ENCODE peak calls at places on chromosome 1, in nine cellular contexts. One of them, this sample, is unnamed.

GRCh38 chr1:182283746-182284544 is 107.6 kb downstream of the GLUL start:
- DNase-seq in sigmoid colon: no peak
- DNase-seq in esophagus squamous epithelium: no peak
- DNase-seq in MM.1S: no peak
- DNase-seq in GM23248: no peak
- DNase-seq in Karpas-422: no peak
- DNase-seq in SJCRH30: no peak
- DNase-seq in transverse colon: no peak
- DNase-seq in OCI-LY7: no peak
- DNase-seq in this sample: no peak

GRCh38 chr1:152630596-152630995 is 7.7 kb upstream of the LCE3A start:
- DNase-seq in transverse colon: no peak
- DNase-seq in GM23248: no peak
- DNase-seq in esophagus squamous epithelium: no peak
- DNase-seq in sigmoid colon: no peak
- DNase-seq in MM.1S: no peak
- DNase-seq in SJCRH30: no peak
- DNase-seq in OCI-LY7: no peak
- DNase-seq in Karpas-422: no peak
- DNase-seq in this sample: no peak

GRCh38 chr1:164853146-164853545 is 294.2 kb downstream of the PBX1 start:
- DNase-seq in OCI-LY7: no peak
- DNase-seq in SJCRH30: peak; percentile 87
- DNase-seq in esophagus squamous epithelium: no peak
- DNase-seq in Karpas-422: no peak
- DNase-seq in GM23248: no peak
- DNase-seq in sigmoid colon: no peak
- DNase-seq in transverse colon: no peak
- DNase-seq in MM.1S: no peak
- DNase-seq in this sample: no peak

GRCh38 chr1:240027059-240027462 is 64.6 kb upstream of the FMN2 start:
- DNase-seq in esophagus squamous epithelium: no peak
- DNase-seq in Karpas-422: peak; percentile 81
- DNase-seq in MM.1S: peak; percentile 55
- DNase-seq in transverse colon: peak; percentile 49
- DNase-seq in GM23248: peak; percentile 84
- DNase-seq in sigmoid colon: no peak
- DNase-seq in OCI-LY7: peak; percentile 25
- DNase-seq in SJCRH30: peak; percentile 51
- DNase-seq in this sample: peak; percentile 63

GRCh38 chr1:107359472-107360241 is 218.8 kb downstream of the NTNG1 start:
- DNase-seq in sigmoid colon: no peak
- DNase-seq in SJCRH30: no peak
- DNase-seq in MM.1S: peak; percentile 31
- DNase-seq in Karpas-422: peak; percentile 90
- DNase-seq in transverse colon: no peak
- DNase-seq in esophagus squamous epithelium: no peak
- DNase-seq in GM23248: no peak
- DNase-seq in OCI-LY7: peak; percentile 85
- DNase-seq in this sample: no peak

GRCh38 chr1:152110860-152111514 is 4.3 kb downstream of the TCHH start:
- DNase-seq in GM23248: peak; percentile 69
- DNase-seq in SJCRH30: no peak
- DNase-seq in MM.1S: peak; percentile 54
- DNase-seq in Karpas-422: peak; percentile 64
- DNase-seq in sigmoid colon: no peak
- DNase-seq in esophagus squamous epithelium: no peak
- DNase-seq in OCI-LY7: no peak
- DNase-seq in transverse colon: no peak
- DNase-seq in this sample: no peak

GRCh38 chr1:53486395-53487026 is 27.3 kb downstream of the DMRTB1 start:
- DNase-seq in esophagus squamous epithelium: no peak
- DNase-seq in sigmoid colon: no peak
- DNase-seq in MM.1S: no peak
- DNase-seq in GM23248: no peak
- DNase-seq in OCI-LY7: no peak
- DNase-seq in Karpas-422: no peak
- DNase-seq in transverse colon: no peak
- DNase-seq in SJCRH30: no peak
- DNase-seq in this sample: no peak

GRCh38 chr1:224932607-224933249 is 3.3 kb downstream of the DNAH14 start:
- DNase-seq in sigmoid colon: no peak
- DNase-seq in Karpas-422: no peak
- DNase-seq in esophagus squamous epithelium: no peak
- DNase-seq in GM23248: no peak
- DNase-seq in OCI-LY7: no peak
- DNase-seq in MM.1S: no peak
- DNase-seq in transverse colon: no peak
- DNase-seq in SJCRH30: no peak
- DNase-seq in this sample: no peak

GRCh38 chr1:227218870-227219578 is 99.3 kb downstream of the CDC42BPA start:
- DNase-seq in MM.1S: no peak
- DNase-seq in OCI-LY7: no peak
- DNase-seq in sigmoid colon: no peak
- DNase-seq in Karpas-422: no peak
- DNase-seq in SJCRH30: no peak
- DNase-seq in GM23248: no peak
- DNase-seq in transverse colon: peak; percentile 49
- DNase-seq in esophagus squamous epithelium: no peak
- DNase-seq in this sample: no peak

GRCh38 chr1:21292991-21293536 is 2.8 kb upstream of the ECE1 start:
- DNase-seq in Karpas-422: peak; percentile 95
- DNase-seq in GM23248: no peak
- DNase-seq in MM.1S: peak; percentile 87
- DNase-seq in OCI-LY7: peak; percentile 86
- DNase-seq in SJCRH30: no peak
- DNase-seq in transverse colon: no peak
- DNase-seq in sigmoid colon: no peak
- DNase-seq in esophagus squamous epithelium: no peak
- DNase-seq in this sample: no peak

GRCh38 chr1:205965039-205965630 is 21.9 kb upstream of the SLC26A9 start:
- DNase-seq in MM.1S: no peak
- DNase-seq in SJCRH30: no peak
- DNase-seq in sigmoid colon: no peak
- DNase-seq in esophagus squamous epithelium: no peak
- DNase-seq in GM23248: no peak
- DNase-seq in Karpas-422: no peak
- DNase-seq in transverse colon: no peak
- DNase-seq in OCI-LY7: no peak
- DNase-seq in this sample: no peak

GRCh38 chr1:244050835-244051444 is at the start of gene ZBTB18:
- DNase-seq in esophagus squamous epithelium: no peak
- DNase-seq in sigmoid colon: no peak
- DNase-seq in MM.1S: no peak
- DNase-seq in Karpas-422: no peak
- DNase-seq in SJCRH30: peak; percentile 94
- DNase-seq in GM23248: peak; percentile 57
- DNase-seq in transverse colon: no peak
- DNase-seq in OCI-LY7: no peak
- DNase-seq in this sample: peak; percentile 47

GRCh38 chr1:235246022-235246948 is 81.7 kb downstream of the ARID4B start:
- DNase-seq in esophagus squamous epithelium: no peak
- DNase-seq in MM.1S: no peak
- DNase-seq in Karpas-422: no peak
- DNase-seq in SJCRH30: no peak
- DNase-seq in GM23248: peak; percentile 42
- DNase-seq in sigmoid colon: no peak
- DNase-seq in transverse colon: no peak
- DNase-seq in OCI-LY7: no peak
- DNase-seq in this sample: no peak

GRCh38 chr1:24393892-24394291 is 19.7 kb downstream of the STPG1 start:
- DNase-seq in Karpas-422: no peak
- DNase-seq in esophagus squamous epithelium: no peak
- DNase-seq in transverse colon: no peak
- DNase-seq in MM.1S: no peak
- DNase-seq in GM23248: peak; percentile 94
- DNase-seq in sigmoid colon: no peak
- DNase-seq in SJCRH30: no peak
- DNase-seq in OCI-LY7: no peak
- DNase-seq in this sample: no peak

GRCh38 chr1:92960395-92961130 is 699 bp downstream of the DIPK1A start:
- DNase-seq in SJCRH30: peak; percentile 76
- DNase-seq in transverse colon: peak; percentile 74
- DNase-seq in OCI-LY7: peak; percentile 90
- DNase-seq in Karpas-422: peak; percentile 63
- DNase-seq in GM23248: peak; percentile 94
- DNase-seq in MM.1S: peak; percentile 79
- DNase-seq in esophagus squamous epithelium: no peak
- DNase-seq in sigmoid colon: peak; percentile 82
- DNase-seq in this sample: peak; percentile 58

GRCh38 chr1:229230893-229231753 is 39.8 kb upstream of the RAB4A start:
- DNase-seq in SJCRH30: peak; percentile 62
- DNase-seq in esophagus squamous epithelium: no peak
- DNase-seq in OCI-LY7: no peak
- DNase-seq in sigmoid colon: peak; percentile 61
- DNase-seq in GM23248: no peak
- DNase-seq in transverse colon: no peak
- DNase-seq in MM.1S: no peak
- DNase-seq in Karpas-422: peak; percentile 6
- DNase-seq in this sample: peak; percentile 55

GRCh38 chr1:159996653-159997052 is 35.1 kb downstream of the PIGM start:
- DNase-seq in MM.1S: no peak
- DNase-seq in SJCRH30: no peak
- DNase-seq in OCI-LY7: no peak
- DNase-seq in GM23248: peak; percentile 95
- DNase-seq in transverse colon: no peak
- DNase-seq in Karpas-422: no peak
- DNase-seq in esophagus squamous epithelium: no peak
- DNase-seq in sigmoid colon: no peak
- DNase-seq in this sample: no peak

GRCh38 chr1:235597867-235598553 is 51.6 kb downstream of the GNG4 start:
- DNase-seq in esophagus squamous epithelium: no peak
- DNase-seq in transverse colon: no peak
- DNase-seq in Karpas-422: peak; percentile 47
- DNase-seq in SJCRH30: peak; percentile 44
- DNase-seq in OCI-LY7: no peak
- DNase-seq in GM23248: peak; percentile 75
- DNase-seq in sigmoid colon: no peak
- DNase-seq in MM.1S: no peak
- DNase-seq in this sample: peak; percentile 44

GRCh38 chr1:212225416-212225815 is 59.8 kb upstream of the PPP2R5A start:
- DNase-seq in OCI-LY7: no peak
- DNase-seq in sigmoid colon: no peak
- DNase-seq in MM.1S: no peak
- DNase-seq in esophagus squamous epithelium: no peak
- DNase-seq in SJCRH30: no peak
- DNase-seq in transverse colon: no peak
- DNase-seq in Karpas-422: no peak
- DNase-seq in GM23248: no peak
- DNase-seq in this sample: no peak

GRCh38 chr1:92030701-92031107 is 919 bp downstream of the EPHX4 start:
- DNase-seq in MM.1S: no peak
- DNase-seq in sigmoid colon: no peak
- DNase-seq in Karpas-422: no peak
- DNase-seq in SJCRH30: peak; percentile 45
- DNase-seq in OCI-LY7: no peak
- DNase-seq in esophagus squamous epithelium: no peak
- DNase-seq in transverse colon: no peak
- DNase-seq in GM23248: peak; percentile 5
- DNase-seq in this sample: no peak

GRCh38 chr1:1842360-1843146 is 48.3 kb downstream of the GNB1 start:
- DNase-seq in esophagus squamous epithelium: no peak
- DNase-seq in OCI-LY7: peak; percentile 96
- DNase-seq in SJCRH30: peak; percentile 68
- DNase-seq in MM.1S: peak; percentile 93
- DNase-seq in GM23248: no peak
- DNase-seq in sigmoid colon: peak; percentile 62
- DNase-seq in Karpas-422: peak; percentile 93
- DNase-seq in transverse colon: peak; percentile 47
- DNase-seq in this sample: no peak
- H3K4me1 ChIP-seq in esophagus squamous epithelium: peaks cover 77% of the 10 kb centered on the region
- H3K4me1 ChIP-seq in OCI-LY7: peaks cover 92% of the 10 kb centered on the region
- H3K4me1 ChIP-seq in SJCRH30: peaks cover 7% of the 10 kb centered on the region
- H3K4me1 ChIP-seq in MM.1S: peaks cover 21% of the 10 kb centered on the region
- H3K4me1 ChIP-seq in GM23248: peaks cover 40% of the 10 kb centered on the region
- H3K4me1 ChIP-seq in sigmoid colon: no peaks in the 10 kb centered on the region
- H3K4me1 ChIP-seq in Karpas-422: peaks cover 75% of the 10 kb centered on the region
- H3K4me1 ChIP-seq in transverse colon: peaks cover 28% of the 10 kb centered on the region
- H3K4me1 ChIP-seq in this sample: peaks cover 8% of the 10 kb centered on the region

GRCh38 chr1:248714248-248714647 is 11.7 kb upstream of the OR14I1 start:
- DNase-seq in Karpas-422: no peak
- DNase-seq in transverse colon: no peak
- DNase-seq in OCI-LY7: peak; percentile 4
- DNase-seq in esophagus squamous epithelium: no peak
- DNase-seq in SJCRH30: no peak
- DNase-seq in MM.1S: no peak
- DNase-seq in sigmoid colon: no peak
- DNase-seq in GM23248: no peak
- DNase-seq in this sample: no peak
- H3K9me3 ChIP-seq in Karpas-422: no peaks in the 10 kb centered on the region
- H3K9me3 ChIP-seq in transverse colon: peaks cover 5% of the 10 kb centered on the region
- H3K9me3 ChIP-seq in OCI-LY7: peaks cover 31% of the 10 kb centered on the region
- H3K9me3 ChIP-seq in esophagus squamous epithelium: no peaks in the 10 kb centered on the region
- H3K9me3 ChIP-seq in SJCRH30: peaks cover 3% of the 10 kb centered on the region
- H3K9me3 ChIP-seq in MM.1S: no peaks in the 10 kb centered on the region
- H3K9me3 ChIP-seq in sigmoid colon: no peaks in the 10 kb centered on the region
- H3K9me3 ChIP-seq in GM23248: no peaks in the 10 kb centered on the region
- H3K9me3 ChIP-seq in this sample: peaks cover 8% of the 10 kb centered on the region

GRCh38 chr1:210358511-210359148 is 29.9 kb downstream of the HHAT start:
- DNase-seq in Karpas-422: peak; percentile 38
- DNase-seq in SJCRH30: no peak
- DNase-seq in OCI-LY7: no peak
- DNase-seq in sigmoid colon: no peak
- DNase-seq in transverse colon: no peak
- DNase-seq in esophagus squamous epithelium: no peak
- DNase-seq in MM.1S: no peak
- DNase-seq in GM23248: no peak
- DNase-seq in this sample: no peak
- H3K4me3 ChIP-seq in Karpas-422: no peak overlapping the region
- H3K4me3 ChIP-seq in SJCRH30: no peak overlapping the region
- H3K4me3 ChIP-seq in OCI-LY7: no peak overlapping the region
- H3K4me3 ChIP-seq in sigmoid colon: no peak overlapping the region
- H3K4me3 ChIP-seq in transverse colon: no peak overlapping the region
- H3K4me3 ChIP-seq in esophagus squamous epithelium: no peak overlapping the region
- H3K4me3 ChIP-seq in MM.1S: no peak overlapping the region
- H3K4me3 ChIP-seq in GM23248: no peak overlapping the region
- H3K4me3 ChIP-seq in this sample: no peak overlapping the region

DNA sequence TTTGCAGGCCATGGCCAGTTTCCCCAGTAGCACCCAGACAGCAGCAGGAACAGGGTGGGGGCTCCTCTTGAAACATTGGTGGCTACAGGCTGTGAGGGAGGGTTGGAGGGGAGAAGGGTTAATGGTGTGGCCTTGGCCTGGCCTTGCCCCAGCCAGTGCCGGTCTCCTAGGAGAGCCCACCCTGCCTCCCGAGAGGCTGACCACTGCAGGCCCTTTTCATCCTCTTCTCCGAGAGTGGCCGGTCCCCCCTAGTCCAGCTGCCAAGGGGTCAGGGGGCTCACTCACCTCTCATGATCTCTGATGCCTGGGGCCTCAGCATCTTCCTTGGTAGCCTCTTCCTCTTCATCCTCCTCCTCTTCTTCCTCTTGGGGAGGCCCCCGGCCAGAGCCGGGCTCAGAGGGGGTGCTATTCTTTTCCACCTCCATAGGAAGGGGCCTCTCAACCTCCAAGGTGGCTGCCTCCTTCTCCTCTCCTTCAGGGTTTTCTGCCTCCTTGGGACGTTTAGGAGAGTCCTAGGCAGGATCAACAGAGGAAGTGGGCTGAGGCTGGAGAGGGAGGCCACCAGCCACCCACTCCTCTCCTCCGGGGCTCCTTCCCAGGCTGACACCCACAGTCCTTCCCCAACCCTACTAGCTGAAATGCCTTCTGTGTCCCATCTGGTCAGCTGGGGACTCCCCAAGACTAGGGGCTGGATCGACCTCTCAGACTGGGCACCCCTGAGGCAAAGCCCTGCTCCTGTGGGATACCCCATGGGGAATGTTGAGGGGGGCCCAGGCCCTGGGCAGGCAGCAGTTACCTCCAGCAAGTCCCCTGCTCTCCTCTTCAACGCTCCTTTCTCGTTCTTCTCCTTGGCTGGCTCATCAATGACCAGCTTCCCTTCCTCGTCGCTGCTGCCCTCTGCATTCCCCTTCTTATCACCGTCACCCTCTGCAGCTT is 2.7 kb upstream of the MRPL24 start:
- DNase-seq in esophagus squamous epithelium: no peak
- DNase-seq in transverse colon: no peak
- DNase-seq in GM23248: no peak
- DNase-seq in Karpas-422: no peak
- DNase-seq in sigmoid colon: no peak
- DNase-seq in SJCRH30: no peak
- DNase-seq in OCI-LY7: no peak
- DNase-seq in MM.1S: no peak
- DNase-seq in this sample: no peak
- H3K4me1 ChIP-seq in esophagus squamous epithelium: peaks cover 81% of the 10 kb centered on the region
- H3K4me1 ChIP-seq in transverse colon: peaks cover 27% of the 10 kb centered on the region
- H3K4me1 ChIP-seq in GM23248: peaks cover 42% of the 10 kb centered on the region
- H3K4me1 ChIP-seq in Karpas-422: peaks cover 61% of the 10 kb centered on the region
- H3K4me1 ChIP-seq in sigmoid colon: no peaks in the 10 kb centered on the region
- H3K4me1 ChIP-seq in SJCRH30: peaks cover 29% of the 10 kb centered on the region
- H3K4me1 ChIP-seq in OCI-LY7: peaks cover 52% of the 10 kb centered on the region
- H3K4me1 ChIP-seq in MM.1S: peaks cover 48% of the 10 kb centered on the region
- H3K4me1 ChIP-seq in this sample: peaks cover 36% of the 10 kb centered on the region

This sample was measured in HAP-1.